ENCODE peak calls at places on chromosome 7, in ten cellular contexts. L is keratinocyte, V is tibial artery, N is mucosa of descending colon, E is pancreas, F is right atrium auricular region, B is left ventricle myocardium inferior, R is kidney, A is right lobe of liver, M is hepatocyte. W is an unnamed sample. For H3K9me3, the result is how much of the 10 kb centered on the place peaks cover.

GRCh38 chr7:100465702-100466311 is 1.7 kb upstream of the SPACDR start:
- DNase-seq in B (peak), F (peak), N (peak), R (peak), E (peak), M (peak), A (peak), L (no peak), V (peak), W (peak)

GRCh38 chr7:44097064-44097932 is 6.8 kb upstream of the AEBP1 start:
- DNase-seq in E (no peak), M (no peak), A (no peak), R (peak), B (no peak), L (no peak), F (no peak), N (peak), V (no peak), W (no peak)

GRCh38 chr7:3888096-3888495 is 587.0 kb downstream of the SDK1 start:
- DNase-seq in V (peak), L (no peak), A (no peak), E (no peak), N (no peak), F (no peak), M (no peak), B (no peak), R (no peak), W (no peak)

GRCh38 chr7:155316427-155317113 is 18.9 kb downstream of the INSIG1 start:
- DNase-seq in M (peak), F (no peak), R (no peak), E (no peak), B (no peak), V (no peak), A (no peak), L (no peak), N (no peak), W (no peak)

GRCh38 chr7:2729043-2729892 is 41.3 kb downstream of the AMZ1 start:
- DNase-seq in L (no peak), E (no peak), N (peak), A (no peak), B (no peak), F (no peak), R (peak), V (no peak), M (no peak), W (no peak)

GRCh38 chr7:100686201-100686821 is 7.7 kb downstream of the GIGYF1 start:
- DNase-seq in L (no peak), F (no peak), R (peak), E (no peak), V (no peak), A (no peak), B (no peak), M (peak), N (no peak), W (no peak)

GRCh38 chr7:3430588-3430987 is 129.5 kb downstream of the SDK1 start:
- DNase-seq in E (no peak), A (no peak), R (no peak), M (no peak), V (no peak), L (no peak), N (no peak), F (no peak), B (no peak), W (peak)

GRCh38 chr7:137953692-137954470 is 48.0 kb downstream of the CREB3L2 start:
- DNase-seq in M (peak), V (no peak), N (no peak), L (no peak), E (no peak), A (no peak), B (no peak), R (peak), F (no peak), W (peak)

GRCh38 chr7:93374345-93374940 is 142.3 kb downstream of the VPS50 start:
- DNase-seq in N (no peak), A (no peak), B (no peak), M (peak), E (no peak), F (no peak), L (no peak), R (no peak), V (no peak), W (no peak)

GRCh38 chr7:10662982-10663884 is 310.4 kb upstream of the PHF14 start:
- DNase-seq in L (no peak), N (no peak), F (no peak), V (no peak), R (no peak), E (no peak), B (no peak), A (no peak), M (no peak), W (no peak)

GRCh38 chr7:77727527-77727926 is 31.3 kb downstream of the RSBN1L start:
- DNase-seq in R (no peak), A (no peak), L (no peak), N (no peak), F (no peak), E (no peak), B (no peak), V (no peak), M (no peak), W (no peak)

GRCh38 chr7:149776305-149776704 is 2.9 kb upstream of the ZNF467 start:
- DNase-seq in B (peak), A (peak), V (peak), N (peak), E (peak), L (no peak), M (no peak), R (peak), F (peak), W (no peak)

GRCh38 chr7:138079137-138079536 is 2.9 kb downstream of the AKR1D1 start:
- DNase-seq in M (no peak), E (no peak), A (no peak), F (no peak), R (no peak), L (no peak), N (no peak), V (no peak), B (no peak), W (no peak)

GRCh38 chr7:135678612-135679575 is 16.6 kb downstream of the STMP1 start:
- DNase-seq in M (no peak), B (no peak), L (peak), R (no peak), F (no peak), E (peak), V (peak), A (peak), N (no peak), W (no peak)

GRCh38 chr7:53292341-53292740 is 256.9 kb downstream of the POM121L12 start:
- DNase-seq in F (no peak), V (no peak), M (no peak), N (no peak), L (no peak), R (no peak), A (no peak), E (no peak), B (no peak), W (no peak)

GRCh38 chr7:102045681-102046372 is 228.4 kb downstream of the CUX1 start:
- DNase-seq in E (no peak), L (no peak), B (no peak), R (no peak), V (no peak), A (no peak), M (no peak), F (no peak), N (no peak), W (no peak)

GRCh38 chr7:130102588-130102987 is 32.3 kb downstream of the KLHDC10 start:
- DNase-seq in B (no peak), E (no peak), F (no peak), N (no peak), V (no peak), R (no peak), M (no peak), L (no peak), A (no peak), W (no peak)

GRCh38 chr7:38932509-38933168 is 23.6 kb upstream of the VPS41 start:
- DNase-seq in E (peak), N (no peak), M (peak), L (peak), F (no peak), A (peak), B (peak), R (peak), V (peak), W (peak)

GRCh38 chr7:36749282-36749960 is 25.1 kb upstream of the AOAH start:
- DNase-seq in E (no peak), L (peak), M (peak), B (no peak), N (no peak), F (no peak), V (no peak), A (no peak), R (no peak), W (no peak)

GRCh38 chr7:13262929-13263530 is 575.6 kb downstream of the ARL4A start:
- DNase-seq in F (no peak), V (no peak), A (no peak), M (peak), N (no peak), R (no peak), E (no peak), L (no peak), B (no peak), W (no peak)

GRCh38 chr7:94336009-94336408 is 58.7 kb upstream of the COL1A2 start:
- DNase-seq in A (no peak), N (no peak), V (no peak), M (no peak), E (no peak), L (no peak), B (no peak), R (no peak), F (no peak), W (no peak)

GRCh38 chr7:103905997-103906396 is 83.5 kb downstream of the RELN start:
- DNase-seq in L (no peak), M (no peak), E (no peak), B (no peak), F (no peak), A (no peak), R (no peak), V (no peak), N (no peak), W (no peak)

GRCh38 chr7:15214981-15215380 is 312.4 kb upstream of the DGKB start:
- DNase-seq in A (no peak), R (no peak), M (no peak), F (no peak), L (no peak), B (no peak), E (no peak), V (no peak), N (no peak), W (no peak)

GRCh38 chr7:44305564-44306507 is 19.6 kb downstream of the CAMK2B start:
- DNase-seq in F (no peak), N (no peak), L (no peak), E (no peak), B (no peak), M (peak), R (no peak), A (peak), V (no peak), W (no peak)

GRCh38 chr7:113652501-113652900 is 266.3 kb downstream of the PPP1R3A start:
- DNase-seq in N (no peak), B (no peak), A (no peak), M (no peak), V (no peak), R (no peak), F (no peak), L (peak), E (no peak), W (no peak)

GRCh38 chr7:44625899-44626511 is 19.6 kb downstream of the OGDH start:
- DNase-seq in R (no peak), E (no peak), L (no peak), A (no peak), B (no peak), M (no peak), N (no peak), F (no peak), V (no peak), W (no peak)

GRCh38 chr7:2782565-2782964 is 61.5 kb downstream of the GNA12 start:
- DNase-seq in B (no peak), N (no peak), V (no peak), R (no peak), L (no peak), E (no peak), A (no peak), F (no peak), M (no peak), W (no peak)

GRCh38 chr7:151250181-151251095 is 1.9 kb upstream of the SMARCD3 start:
- DNase-seq in M (no peak), E (no peak), R (peak), F (no peak), L (no peak), N (peak), A (no peak), B (no peak), V (no peak), W (no peak)

GRCh38 chr7:96899108-96899507 is 106.2 kb upstream of the DLX6 start:
- DNase-seq in M (no peak), N (no peak), B (no peak), F (no peak), R (no peak), E (no peak), L (no peak), A (no peak), V (no peak), W (no peak)

GRCh38 chr7:78020131-78020873 is 221.7 kb downstream of the PHTF2 start:
- DNase-seq in R (no peak), N (no peak), L (peak), V (peak), B (no peak), A (no peak), M (peak), E (peak), F (peak), W (peak)

GRCh38 chr7:24313777-24314176 is 29.8 kb downstream of the NPY start:
- DNase-seq in R (no peak), N (no peak), M (no peak), F (no peak), A (no peak), L (no peak), E (no peak), B (no peak), V (no peak), W (no peak)

GRCh38 chr7:117143580-117143979 is 179.3 kb downstream of the WNT2 start:
- DNase-seq in L (peak), V (no peak), A (no peak), M (no peak), B (no peak), R (no peak), F (no peak), N (no peak), E (no peak), W (no peak)

GRCh38 chr7:95245828-95246227 is 78.5 kb downstream of the PON1 start:
- DNase-seq in N (no peak), L (no peak), R (no peak), F (no peak), E (no peak), V (no peak), M (no peak), A (no peak), B (no peak), W (no peak)

GRCh38 chr7:30181211-30181610 is 46.4 kb downstream of the MTURN start:
- DNase-seq in L (no peak), E (no peak), F (no peak), A (no peak), N (no peak), B (no peak), M (no peak), V (no peak), R (no peak), W (no peak)

GRCh38 chr7:98762620-98763019 is 107.2 kb downstream of the TMEM130 start:
- DNase-seq in N (no peak), F (no peak), L (no peak), R (no peak), A (no peak), V (no peak), M (no peak), E (no peak), B (no peak), W (no peak)

GRCh38 chr7:27196287-27196739 is 3.6 kb downstream of the HOXA13 start:
- DNase-seq in E (peak), A (peak), L (peak), V (peak), F (peak), N (peak), M (peak), B (peak), R (peak), W (peak)

GRCh38 chr7:19210883-19211282 is 65.7 kb upstream of the FERD3L start:
- DNase-seq in A (no peak), E (no peak), F (no peak), R (no peak), M (peak), V (no peak), L (no peak), N (no peak), B (no peak), W (no peak)

GRCh38 chr7:91850455-91850854 is 30.0 kb downstream of the MTERF1 start:
- DNase-seq in V (no peak), L (peak), B (no peak), E (no peak), R (no peak), A (no peak), M (no peak), N (no peak), F (no peak), W (no peak)
- TF ChIP-seq CTCF in V (no peak), L (no peak), B (no peak), E (no peak), R (no peak), A (no peak), M (no peak), N (no peak), F (no peak), W (no peak)

DNA sequence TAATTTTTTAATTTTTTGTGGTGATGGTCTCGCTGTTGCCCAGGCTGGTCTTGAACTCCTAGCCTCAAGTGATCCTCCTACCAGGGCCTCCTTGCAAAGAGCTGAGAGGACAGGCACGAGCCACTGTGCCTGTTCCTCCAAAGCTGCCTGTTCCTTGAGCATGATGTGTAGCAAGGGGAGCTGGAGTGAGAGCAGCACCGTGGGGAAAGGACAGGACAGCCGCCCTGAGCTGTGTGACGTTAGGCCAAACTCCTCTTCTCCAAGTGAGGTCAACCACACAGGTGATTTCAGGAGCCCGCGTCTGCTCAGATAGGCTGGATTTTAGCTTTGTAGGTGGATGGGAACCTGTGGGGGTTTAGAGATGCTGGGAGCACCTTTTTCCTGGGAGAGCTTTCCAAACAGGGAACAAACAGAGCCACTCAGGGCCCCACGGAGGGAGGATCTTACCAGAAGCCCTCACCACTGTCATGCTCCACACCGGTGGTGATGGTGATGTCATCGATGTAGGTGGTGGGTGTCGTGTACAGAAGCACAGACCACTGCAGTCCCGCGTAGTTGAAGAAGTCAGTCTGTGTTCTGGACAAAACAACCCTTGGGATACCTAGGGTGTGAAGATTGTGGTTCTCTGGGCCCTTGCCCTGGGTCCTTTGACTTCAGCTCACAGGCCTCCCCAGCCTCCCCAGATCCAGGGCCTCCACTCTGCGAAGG is 44.8 kb upstream of the ZNF479 start:
- DNase-seq in B (no peak), M (no peak), V (no peak), E (no peak), N (no peak), A (no peak), R (no peak), L (no peak), F (no peak), W (no peak)
- H3K9me3 ChIP-seq in B (under half), M (under half), V (half or more), E (under half), N (under half), A (under half), R (under half), L (under half), F (under half), W (under half)

GRCh38 chr7:84614821-84615506 is 420.4 kb upstream of the SEMA3A start:
- DNase-seq in V (no peak), A (no peak), N (no peak), L (no peak), F (no peak), R (no peak), E (no peak), M (no peak), B (no peak), W (no peak)
- TF ChIP-seq CTCF in V (no peak), A (no peak), N (no peak), L (no peak), F (peak), R (no peak), E (no peak), M (no peak), B (peak), W (peak)

GRCh38 chr7:158383665-158384064 is 204.0 kb downstream of the PTPRN2 start:
- DNase-seq in E (no peak), M (no peak), F (no peak), N (no peak), A (no peak), V (no peak), B (no peak), L (no peak), R (no peak), W (no peak)

GRCh38 chr7:158382363-158382988 is 205.1 kb downstream of the PTPRN2 start:
- DNase-seq in N (no peak), E (no peak), V (no peak), R (no peak), M (no peak), L (no peak), A (no peak), F (no peak), B (no peak), W (no peak)

GRCh38 chr7:158384746-158385145 is 202.9 kb downstream of the PTPRN2 start:
- DNase-seq in F (no peak), R (no peak), V (no peak), B (no peak), A (no peak), L (no peak), E (no peak), M (no peak), N (no peak), W (no peak)

GRCh38 chr7:158378978-158379377 is 208.6 kb downstream of the PTPRN2 start:
- DNase-seq in M (no peak), N (no peak), L (no peak), A (no peak), F (no peak), R (no peak), V (no peak), E (no peak), B (no peak), W (no peak)

GRCh38 chr7:158381956-158382355 is 205.7 kb downstream of the PTPRN2 start:
- DNase-seq in N (no peak), M (no peak), L (no peak), V (no peak), E (no peak), F (no peak), R (no peak), B (no peak), A (no peak), W (no peak)
- H3K9me3 ChIP-seq in N (under half), M (under half), L (under half), V (under half), E (under half), F (under half), R (under half), B (under half), A (under half), W (under half)

GRCh38 chr7:47852330-47853245 is 95.7 kb downstream of the PKD1L1 start:
- DNase-seq in V (no peak), E (no peak), N (no peak), A (no peak), M (no peak), F (no peak), R (no peak), B (no peak), L (no peak), W (no peak)
- TF ChIP-seq CTCF in V (no peak), E (no peak), N (no peak), A (no peak), M (no peak), F (peak), R (no peak), B (peak), L (peak), W (peak)

DNA sequence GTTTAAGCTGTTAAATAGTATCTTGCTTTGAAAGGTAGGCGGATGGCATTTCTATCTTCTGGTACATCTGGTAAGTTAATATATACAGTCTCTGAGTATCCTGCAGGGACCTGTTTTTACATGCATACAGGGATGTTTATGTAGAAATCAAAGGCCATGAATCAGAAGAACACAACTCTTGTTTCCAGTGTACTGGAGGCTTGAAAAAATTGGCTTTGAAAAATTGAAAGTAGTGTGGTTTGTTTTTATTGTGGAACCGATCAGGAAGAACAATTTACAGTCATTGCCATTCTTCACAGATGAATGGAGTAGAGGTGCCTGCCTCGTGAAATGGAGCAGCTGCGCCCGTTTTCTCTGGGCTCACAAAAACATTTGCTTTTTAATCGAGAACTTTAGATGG is 54.0 kb upstream of the RPA3 start:
- DNase-seq in M (no peak), R (no peak), V (no peak), L (peak), B (no peak), N (no peak), F (no peak), E (no peak), A (no peak), W (no peak)
- H3K9me3 ChIP-seq in M (under half), R (under half), V (under half), L (under half), B (under half), N (under half), F (under half), E (under half), A (under half), W (under half)

GRCh38 chr7:158704524-158705233 is at the start of gene NCAPG2:
- DNase-seq in A (peak), V (peak), M (peak), N (peak), E (peak), L (peak), F (peak), R (peak), B (peak), W (peak)
- TF ChIP-seq CTCF in A (peak), V (peak), M (no peak), N (peak), E (peak), L (peak), F (peak), R (peak), B (peak), W (peak)